ENCODE peak calls at places on chromosomes 1 and 21, in seven cellular contexts. Y is anterior cingulate cortex; H is BJ; D is AG10803; U is activated CD4-positive, alpha-beta T cell treated with anti-CD3 and anti-CD28 coated beads for 24 hours; F is GM12892; X is NCI-H2171. R is an unnamed sample.
A peak's percentile ranks its signal among the peaks of the same experiment; 100 is the strongest.

GRCh38 chr1:204571631-204572030 is 55.4 kb downstream of the MDM4 start:
- DNase-seq in Y (no peak), H (no peak), D (no peak), U (no peak), F (no peak), X (no peak), R (no peak)

GRCh38 chr21:41987310-41987709 is 22.9 kb downstream of the ZBTB21 start:
- DNase-seq in Y (no peak), H (no peak), D (no peak), U (no peak), F (no peak), X (no peak), R (no peak)

GRCh38 chr21:42063578-42064521 is 7.3 kb upstream of the UMODL1 start:
- DNase-seq in Y (no peak), H (no peak), D (no peak), U (peak; percentile 16), F (peak; percentile 50), X (no peak), R (no peak)

GRCh38 chr1:52702886-52703787 is 5.0 kb upstream of the COA7 start:
- DNase-seq in Y (peak; percentile 92), H (peak; percentile 46), D (peak; percentile 83), U (peak; percentile 64), F (peak; percentile 69), X (peak; percentile 59), R (peak; percentile 64)

GRCh38 chr1:67404212-67404620 is 26.0 kb downstream of the SERBP1 start:
- DNase-seq in Y (no peak), H (no peak), D (peak; percentile 14), U (no peak), F (no peak), X (no peak), R (no peak)

GRCh38 chr1:210294991-210295773 is 33.5 kb upstream of the HHAT start:
- DNase-seq in Y (no peak), H (peak; percentile 59), D (peak; percentile 87), U (no peak), F (no peak), X (peak; percentile 50), R (no peak)

GRCh38 chr1:207033302-207033701 is 746 bp upstream of the C1orf116 start:
- DNase-seq in Y (no peak), H (no peak), D (no peak), U (no peak), F (no peak), X (no peak), R (no peak)

GRCh38 chr1:8818325-8818775 is 910 bp upstream of the RERE start:
- DNase-seq in Y (no peak), H (no peak), D (peak; percentile 73), U (no peak), F (no peak), X (peak; percentile 39), R (no peak)

GRCh38 chr1:13577846-13578245 is 5.8 kb upstream of the PDPN start:
- DNase-seq in Y (no peak), H (no peak), D (no peak), U (no peak), F (no peak), X (no peak), R (no peak)

GRCh38 chr1:3676581-3677410 is 24.5 kb downstream of the TP73 start:
- DNase-seq in Y (no peak), H (no peak), D (no peak), U (no peak), F (peak; percentile 69), X (no peak), R (peak; percentile 67)

GRCh38 chr21:32886339-32886738 is 114.8 kb upstream of the PAXBP1 start:
- DNase-seq in Y (no peak), H (no peak), D (no peak), U (no peak), F (no peak), X (no peak), R (no peak)

GRCh38 chr1:206117151-206117948 is at the start of gene AVPR1B:
- DNase-seq in Y (no peak), H (no peak), D (peak; percentile 34), U (no peak), F (peak; percentile 26), X (peak; percentile 70), R (no peak)

GRCh38 chr1:26317612-26318337 is at the start of gene CD52:
- DNase-seq in Y (no peak), H (no peak), D (no peak), U (peak; percentile 65), F (peak; percentile 76), X (no peak), R (no peak)

GRCh38 chr21:38712076-38712475 is 93.7 kb upstream of the ETS2 start:
- DNase-seq in Y (no peak), H (no peak), D (peak; percentile 54), U (no peak), F (no peak), X (no peak), R (no peak)

GRCh38 chr1:221212926-221213325 is 333.7 kb downstream of the HLX start:
- DNase-seq in Y (no peak), H (no peak), D (no peak), U (no peak), F (no peak), X (no peak), R (no peak)

GRCh38 chr1:155093938-155094621 is 15.4 kb downstream of the EFNA3 start:
- DNase-seq in Y (peak; percentile 29), H (no peak), D (peak; percentile 41), U (no peak), F (no peak), X (peak; percentile 62), R (no peak)

GRCh38 chr21:16074950-16075489 is 345.2 kb downstream of the USP25 start:
- DNase-seq in Y (no peak), H (no peak), D (no peak), U (no peak), F (no peak), X (no peak), R (no peak)

GRCh38 chr21:44615466-44615865 is 3.6 kb downstream of the KRTAP10-8 start:
- DNase-seq in Y (no peak), H (no peak), D (no peak), U (no peak), F (no peak), X (no peak), R (no peak)

GRCh38 chr1:241482761-241483250 is 36.7 kb downstream of the FH start:
- DNase-seq in Y (no peak), H (peak; percentile 76), D (peak; percentile 87), U (no peak), F (no peak), X (no peak), R (no peak)

GRCh38 chr1:12460911-12461621 is 156.9 kb downstream of the DHRS3 start:
- DNase-seq in Y (no peak), H (no peak), D (peak; percentile 72), U (no peak), F (no peak), X (no peak), R (no peak)

GRCh38 chr21:41667136-41667535 is 99.7 kb downstream of the RIPK4 start:
- DNase-seq in Y (no peak), H (no peak), D (no peak), U (no peak), F (no peak), X (no peak), R (no peak)

GRCh38 chr1:204464174-204464573 is 30.4 kb downstream of the PIK3C2B start:
- DNase-seq in Y (no peak), H (no peak), D (no peak), U (no peak), F (no peak), X (no peak), R (no peak)

GRCh38 chr1:182217967-182218366 is 156.5 kb upstream of the ZNF648 start:
- DNase-seq in Y (no peak), H (no peak), D (no peak), U (no peak), F (no peak), X (no peak), R (no peak)

GRCh38 chr1:52192436-52192835 is 50.5 kb downstream of the ZFYVE9 start:
- DNase-seq in Y (no peak), H (no peak), D (peak; percentile 9), U (no peak), F (no peak), X (no peak), R (no peak)

GRCh38 chr1:53619088-53619810 is 119.7 kb downstream of the GLIS1 start:
- DNase-seq in Y (no peak), H (no peak), D (no peak), U (no peak), F (no peak), X (no peak), R (no peak)